ENCODE peak calls at places on chromosomes 4 and X, in six cellular contexts. E is cardiac fibroblast, N is astrocyte of the spinal cord, P is mammary epithelial cell, D is neural crest cell, Y is type B pancreatic cell. Z is an unnamed sample.

GRCh38 chr4:44257461-44257860 is 191.1 kb downstream of the KCTD8 start:
- DNase-seq in P (no peak), Y (no peak), E (peak), D (no peak), N (no peak), Z (no peak)

GRCh38 chr4:76197971-76198410 is 15.6 kb downstream of the SCARB2 start:
- DNase-seq in Y (no peak), N (peak), E (peak), D (peak), P (peak), Z (peak)

GRCh38 chrX:20224814-20225487 is 41.8 kb downstream of the RPS6KA3 start:
- DNase-seq in Y (no peak), P (peak), E (peak), D (no peak), N (peak), Z (peak)

GRCh38 chrX:151564035-151564434 is 560 bp downstream of the PASD1 start:
- DNase-seq in P (no peak), E (no peak), N (no peak), D (no peak), Y (no peak), Z (no peak)

GRCh38 chrX:29666361-29666760 is 549.0 kb upstream of the MAGEB2 start:
- DNase-seq in Y (no peak), P (no peak), E (no peak), N (peak), D (no peak), Z (peak)

GRCh38 chrX:1442016-1442665 is 10.6 kb downstream of the ASMTL start:
- DNase-seq in D (no peak), Y (peak), N (no peak), E (no peak), P (no peak), Z (no peak)

GRCh38 chrX:119726900-119727555 is 31.4 kb upstream of the SOWAHD start:
- DNase-seq in P (peak), D (no peak), N (no peak), Y (no peak), E (no peak), Z (peak)

GRCh38 chr4:143768007-143768591 is 67.6 kb upstream of the FREM3 start:
- DNase-seq in E (peak), N (peak), D (no peak), Y (no peak), P (peak), Z (peak)

GRCh38 chr4:176548571-176548970 is 228.8 kb downstream of the SPCS3 start:
- DNase-seq in P (peak), D (no peak), N (peak), E (peak), Y (no peak), Z (peak)

GRCh38 chr4:71768123-71768522 is 15.8 kb downstream of the GC start:
- DNase-seq in N (no peak), Y (no peak), E (no peak), D (no peak), P (no peak), Z (no peak)

GRCh38 chrX:118115948-118116307 is 682 bp downstream of the KLHL13 start:
- DNase-seq in D (no peak), Y (no peak), E (no peak), P (no peak), N (no peak), Z (no peak)

GRCh38 chr4:17811078-17811603 is 362 bp downstream of the NCAPG start:
- DNase-seq in P (no peak), D (no peak), Y (no peak), N (no peak), E (no peak), Z (peak)

GRCh38 chr4:38026138-38026740 is 66.0 kb downstream of the PTTG2 start:
- DNase-seq in D (no peak), P (no peak), E (no peak), N (no peak), Y (no peak), Z (no peak)

GRCh38 chr4:100280807-100281206 is 90.5 kb upstream of the DDIT4L start:
- DNase-seq in D (no peak), P (no peak), N (no peak), E (no peak), Y (no peak), Z (no peak)

GRCh38 chr4:162866565-162866964 is 300.1 kb downstream of the NAF1 start:
- DNase-seq in D (no peak), Y (no peak), E (no peak), N (no peak), P (no peak), Z (no peak)

GRCh38 chr4:162869157-162869556 is 297.5 kb downstream of the NAF1 start:
- DNase-seq in Y (no peak), E (no peak), N (no peak), D (no peak), P (no peak), Z (no peak)

DNA sequence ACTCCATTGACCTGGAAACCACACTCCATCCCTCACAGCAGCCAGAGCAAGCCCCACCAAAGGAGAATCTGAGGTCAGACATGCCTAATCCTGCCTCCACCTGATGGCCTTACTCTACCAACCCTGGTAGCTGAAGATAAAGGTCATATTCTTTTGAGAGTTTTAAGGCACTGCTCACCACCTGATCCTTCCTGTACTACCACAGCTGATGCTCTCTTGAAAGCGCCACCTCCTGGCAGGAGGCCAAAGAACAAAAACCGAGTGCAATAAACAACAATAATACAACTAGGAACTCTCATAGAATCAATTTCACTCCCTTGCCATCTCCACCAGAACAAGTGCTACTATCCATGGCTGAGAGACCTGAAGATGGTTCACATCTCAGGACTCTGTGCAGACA is 301.6 kb downstream of the NAF1 start:
- DNase-seq in E (no peak), Y (no peak), N (no peak), P (no peak), D (no peak), Z (no peak)
- TF ChIP-seq CTCF in E (no peak), Y (no peak), N (no peak), P (no peak), D (no peak), Z (no peak)

GRCh38 chrX:101977091-101977490 is 45.3 kb upstream of the ZMAT1 start:
- DNase-seq in Y (no peak), N (no peak), D (no peak), P (no peak), E (no peak), Z (no peak)
- TF ChIP-seq CTCF in Y (no peak), N (no peak), D (no peak), P (no peak), E (no peak), Z (no peak)

GRCh38 chr4:107857741-107858140 is 33.0 kb downstream of the SGMS2 start:
- DNase-seq in E (no peak), N (no peak), P (no peak), D (no peak), Y (no peak), Z (no peak)

GRCh38 chr4:107856901-107857300 is 32.2 kb downstream of the SGMS2 start:
- DNase-seq in E (no peak), N (no peak), Y (no peak), P (no peak), D (no peak), Z (no peak)

GRCh38 chr4:107855723-107856122 is 31.0 kb downstream of the SGMS2 start:
- DNase-seq in Y (no peak), E (no peak), P (no peak), N (no peak), D (no peak), Z (no peak)

GRCh38 chr4:107853444-107854325 is 29.0 kb downstream of the SGMS2 start:
- DNase-seq in Y (no peak), E (peak), P (no peak), N (no peak), D (no peak), Z (peak)

GRCh38 chr4:107854326-107855030 is 29.7 kb downstream of the SGMS2 start:
- DNase-seq in E (peak), Y (no peak), P (no peak), N (peak), D (no peak), Z (peak)
- TF ChIP-seq CTCF in E (no peak), Y (no peak), P (no peak), N (no peak), D (no peak), Z (no peak)

DNA sequence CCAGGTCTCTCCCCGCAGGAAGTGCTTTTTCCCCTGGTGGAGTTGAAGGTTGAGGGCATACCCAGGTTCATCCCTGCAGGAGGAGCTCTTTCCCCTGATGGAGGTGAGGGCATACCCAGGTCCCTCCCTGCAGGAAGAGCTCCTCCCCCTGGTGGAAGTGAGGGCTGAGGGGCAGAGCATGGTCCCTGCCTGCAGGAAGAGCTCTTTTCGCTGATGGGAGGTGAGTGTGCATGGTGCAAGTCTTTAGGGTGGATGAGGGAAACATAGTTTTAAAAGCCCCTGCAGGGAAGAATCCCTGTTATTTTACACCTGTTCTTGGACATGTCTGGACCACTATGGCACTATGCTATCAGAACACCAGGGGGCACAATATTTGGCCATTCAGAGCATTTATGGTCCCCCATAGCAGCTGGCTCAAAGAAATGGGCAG is 43.7 kb upstream of the PUDP start:
- DNase-seq in P (no peak), E (peak), D (no peak), N (no peak), Y (no peak), Z (peak)
- TF ChIP-seq CTCF in P (peak), E (no peak), D (peak), N (peak), Y (peak), Z (peak)